ENCODE peak calls at places on chromosomes 1 and 21, in six cellular contexts. D is endothelial cell; W is cardiac septum; P is esophagus squamous epithelium; K is HT-29; X is activated naive CD8-positive, alpha-beta T cell treated with anti-CD3 and anti-CD28 coated beads, Interleukin-2, amount 50 U/mL, for 24 hours. L is an unnamed sample.

GRCh38 chr1:11337536-11338350 is 64.7 kb downstream of the UBIAD1 start:
- DNase-seq in D (peak), W (no peak), P (no peak), K (peak), X (peak), L (no peak)

GRCh38 chr1:1966086-1966740 is 37.4 kb downstream of the CFAP74 start:
- DNase-seq in D (no peak), W (no peak), P (no peak), K (no peak), X (no peak), L (no peak)

GRCh38 chr1:175338447-175339135 is 146.0 kb upstream of the KIAA0040 start:
- DNase-seq in D (peak), W (no peak), P (no peak), K (peak), X (peak), L (no peak)

GRCh38 chr1:113812661-113813135 is 422 bp upstream of the RSBN1 start:
- DNase-seq in D (no peak), W (no peak), P (no peak), K (no peak), X (peak), L (no peak)

GRCh38 chr1:81806432-81806770 is 5.7 kb downstream of the ADGRL2 start:
- DNase-seq in D (no peak), W (no peak), P (no peak), K (no peak), X (no peak), L (no peak)

GRCh38 chr1:41659903-41660302 is 175.4 kb upstream of the EDN2 start:
- DNase-seq in D (no peak), W (no peak), P (no peak), K (no peak), X (no peak), L (no peak)

GRCh38 chr1:29962356-29962755 is 726.0 kb downstream of the PTPRU start:
- DNase-seq in D (no peak), W (no peak), P (no peak), K (no peak), X (no peak), L (no peak)

GRCh38 chr21:44267655-44268142 is 6.0 kb upstream of the DNMT3L start:
- DNase-seq in D (no peak), W (no peak), P (no peak), K (peak), X (no peak), L (no peak)

GRCh38 chr1:154442006-154442740 is 37.0 kb downstream of the IL6R start:
- DNase-seq in D (peak), W (no peak), P (no peak), K (no peak), X (peak), L (no peak)

GRCh38 chr1:31183927-31184554 is 55.6 kb downstream of the NKAIN1 start:
- DNase-seq in D (peak), W (no peak), P (no peak), K (peak), X (peak), L (no peak)

GRCh38 chr1:33635336-33636012 is 163.0 kb downstream of the ZSCAN20 start:
- DNase-seq in D (no peak), W (no peak), P (no peak), K (no peak), X (no peak), L (no peak)

GRCh38 chr1:181073638-181074037 is 14.9 kb upstream of the IER5 start:
- DNase-seq in D (no peak), W (no peak), P (no peak), K (peak), X (no peak), L (no peak)

GRCh38 chr1:46030876-46031660 is 101.4 kb downstream of the PIK3R3 start:
- DNase-seq in D (no peak), W (no peak), P (no peak), K (no peak), X (no peak), L (no peak)

GRCh38 chr1:219126267-219126862 is 47.3 kb upstream of the LYPLAL1 start:
- DNase-seq in D (no peak), W (no peak), P (no peak), K (no peak), X (no peak), L (no peak)

GRCh38 chr1:152167835-152168534 is 9.0 kb upstream of the RPTN start:
- DNase-seq in D (no peak), W (no peak), P (no peak), K (peak), X (no peak), L (peak)

GRCh38 chr1:181482001-181482430 is 1.3 kb upstream of the CACNA1E start:
- DNase-seq in D (no peak), W (no peak), P (no peak), K (no peak), X (no peak), L (no peak)

GRCh38 chr1:213474054-213474453 is 423.0 kb downstream of the RPS6KC1 start:
- DNase-seq in D (no peak), W (no peak), P (no peak), K (no peak), X (no peak), L (no peak)

GRCh38 chr1:20371411-20371810 is 80.7 kb downstream of the VWA5B1 start:
- DNase-seq in D (peak), W (peak), P (no peak), K (no peak), X (no peak), L (no peak)

GRCh38 chr1:52659851-52660596 is 27.1 kb downstream of the SHISAL2A start:
- DNase-seq in D (no peak), W (no peak), P (no peak), K (no peak), X (no peak), L (no peak)

GRCh38 chr21:15080504-15080903 is 15.7 kb upstream of the NRIP1 start:
- DNase-seq in D (no peak), W (no peak), P (no peak), K (no peak), X (no peak), L (no peak)

GRCh38 chr1:53587252-53587992 is 128.2 kb downstream of the DMRTB1 start:
- DNase-seq in D (no peak), W (peak), P (no peak), K (no peak), X (no peak), L (no peak)

GRCh38 chr1:39711359-39712340 is 20.4 kb upstream of the HPCAL4 start:
- DNase-seq in D (no peak), W (no peak), P (no peak), K (no peak), X (no peak), L (no peak)

GRCh38 chr21:30979054-30979453 is 59.2 kb downstream of the KRTAP19-8 start:
- DNase-seq in D (no peak), W (no peak), P (no peak), K (no peak), X (no peak), L (no peak)

GRCh38 chr1:149885364-149886111 is 13.8 kb upstream of the BOLA1 start:
- DNase-seq in D (peak), W (peak), P (peak), K (peak), X (peak), L (no peak)

GRCh38 chr1:3173113-3173745 is 104.2 kb downstream of the PRDM16 start:
- DNase-seq in D (no peak), W (no peak), P (no peak), K (no peak), X (no peak), L (no peak)

GRCh38 chr1:11878081-11878890 is 19.5 kb upstream of the NPPB start:
- DNase-seq in D (no peak), W (no peak), P (no peak), K (no peak), X (no peak), L (no peak)

GRCh38 chr1:96388421-96389310 is 332.9 kb upstream of the PTBP2 start:
- DNase-seq in D (no peak), W (no peak), P (no peak), K (no peak), X (no peak), L (no peak)

GRCh38 chr1:201489656-201490261 is 17.2 kb downstream of the CSRP1 start:
- DNase-seq in D (no peak), W (no peak), P (no peak), K (no peak), X (no peak), L (no peak)

GRCh38 chr21:46406001-46406400 is 52.7 kb upstream of the DIP2A start:
- DNase-seq in D (no peak), W (no peak), P (no peak), K (no peak), X (no peak), L (no peak)

GRCh38 chr1:152855661-152856060 is 4.1 kb upstream of the LCE7A start:
- DNase-seq in D (no peak), W (no peak), P (no peak), K (no peak), X (no peak), L (peak)

GRCh38 chr1:21478356-21478755 is 30.9 kb upstream of the ALPL start:
- DNase-seq in D (no peak), W (no peak), P (no peak), K (no peak), X (no peak), L (no peak)

GRCh38 chr21:41167348-41168342 is at the start of gene BACE2:
- DNase-seq in D (peak), W (peak), P (no peak), K (peak), X (peak), L (no peak)

GRCh38 chr1:91744973-91745648 is 140.8 kb downstream of the TGFBR3 start:
- DNase-seq in D (no peak), W (no peak), P (no peak), K (no peak), X (no peak), L (no peak)

GRCh38 chr1:165411396-165411795 is 33.5 kb downstream of the RXRG start:
- DNase-seq in D (no peak), W (no peak), P (no peak), K (no peak), X (no peak), L (no peak)

GRCh38 chr1:181777812-181778211 is 283.7 kb downstream of the ZNF648 start:
- DNase-seq in D (no peak), W (no peak), P (no peak), K (no peak), X (no peak), L (no peak)

GRCh38 chr1:78570539-78570938 is 49.7 kb upstream of the IFI44L start:
- DNase-seq in D (peak), W (no peak), P (no peak), K (no peak), X (no peak), L (no peak)

GRCh38 chr1:92329356-92330129 is 30.7 kb downstream of the RPAP2 start:
- DNase-seq in D (no peak), W (no peak), P (no peak), K (no peak), X (no peak), L (no peak)

GRCh38 chr1:192538407-192539311 is 36.9 kb upstream of the RGS1 start:
- DNase-seq in D (no peak), W (no peak), P (no peak), K (peak), X (no peak), L (no peak)

L was measured in SW 1271.